ENCODE peak calls at places on chromosomes 12 and 14, in eight cellular contexts. T is fibroblast of the aortic adventitia; Q is D341Med; G is HEK293T; Z is stimulated activated CD4-positive, alpha-beta T cell treated with anti-CD3 and anti-CD28 coated beads, Interleukin-15, amount 100 ng/mL, for 1 hour; V is AG10803; I is Ammon's horn; B is lung. P is an unnamed sample.

GRCh38 chr14:50821471-50822464 is 9.2 kb downstream of the NIN start:
- DNase-seq in Q (no peak), V (peak; percentile 53), G (no peak), T (no peak), Z (no peak), I (no peak), B (peak; percentile 57), P (peak; percentile 78)

GRCh38 chr14:35122696-35123387 is 490 bp downstream of the PRORP start:
- DNase-seq in Z (no peak), I (no peak), Q (peak; percentile 30), B (no peak), V (peak; percentile 54), T (peak; percentile 48), G (no peak), P (no peak)

GRCh38 chr14:26282578-26282977 is 315.3 kb downstream of the NOVA1 start:
- DNase-seq in V (peak; percentile 62), Q (no peak), B (no peak), Z (no peak), G (no peak), T (peak; percentile 40), I (no peak), P (no peak)

GRCh38 chr12:63802012-63802608 is 22.4 kb downstream of the RXYLT1 start:
- DNase-seq in T (peak; percentile 56), Z (no peak), G (peak; percentile 28), Q (peak; percentile 33), B (no peak), V (peak; percentile 30), I (peak; percentile 32), P (no peak)

GRCh38 chr12:53054112-53054878 is 4.4 kb downstream of the TNS2 start:
- DNase-seq in V (peak; percentile 78), Z (peak; percentile 85), G (peak; percentile 95), I (peak; percentile 99), B (peak; percentile 94), T (peak; percentile 83), Q (peak; percentile 97), P (no peak)

GRCh38 chr14:75011356-75012097 is 8.8 kb downstream of the EIF2B2 start:
- DNase-seq in Z (no peak), G (no peak), V (peak; percentile 69), B (no peak), T (peak; percentile 72), Q (no peak), I (no peak), P (no peak)

GRCh38 chr14:50766338-50766886 is 64.5 kb downstream of the NIN start:
- DNase-seq in T (no peak), V (peak; percentile 87), G (no peak), B (no peak), I (no peak), Q (no peak), Z (no peak), P (no peak)

GRCh38 chr12:90497923-90498545 is 456.9 kb downstream of the CCER1 start:
- DNase-seq in B (no peak), G (no peak), Z (no peak), Q (no peak), T (no peak), V (no peak), I (no peak), P (no peak)

GRCh38 chr12:29133680-29134079 is 15.4 kb upstream of the FAR2 start:
- DNase-seq in V (no peak), I (no peak), Q (no peak), Z (no peak), G (no peak), T (no peak), B (no peak), P (no peak)